ENCODE peak calls at places on chromosomes 6 and 20, in nine cellular contexts. One of them, this sample, is unnamed.

GRCh38 chr6:166877349-166877748 is 79.0 kb downstream of the RNASET2 start:
- DNase-seq in OCI-M1: no peak
- DNase-seq in LoVo: no peak
- DNase-seq in body of pancreas: no peak
- DNase-seq in epithelial cell of esophagus: no peak
- DNase-seq in AG04450: no peak
- DNase-seq in dermis microvascular lymphatic vessel endothelial cell: no peak
- DNase-seq in ELR: no peak
- DNase-seq in H4: no peak
- DNase-seq in this sample: no peak

GRCh38 chr6:152575621-152576150 is 61.5 kb downstream of the SYNE1 start:
- DNase-seq in LoVo: no peak
- DNase-seq in epithelial cell of esophagus: peak
- DNase-seq in ELR: no peak
- DNase-seq in OCI-M1: no peak
- DNase-seq in H4: peak
- DNase-seq in dermis microvascular lymphatic vessel endothelial cell: no peak
- DNase-seq in AG04450: no peak
- DNase-seq in body of pancreas: no peak
- DNase-seq in this sample: peak

GRCh38 chr6:2103644-2104523 is 141.5 kb downstream of the GMDS start:
- DNase-seq in LoVo: peak
- DNase-seq in epithelial cell of esophagus: peak
- DNase-seq in ELR: peak
- DNase-seq in body of pancreas: peak
- DNase-seq in OCI-M1: peak
- DNase-seq in H4: peak
- DNase-seq in dermis microvascular lymphatic vessel endothelial cell: peak
- DNase-seq in AG04450: no peak
- DNase-seq in this sample: peak

GRCh38 chr6:7542065-7542877 is 800 bp downstream of the DSP start:
- DNase-seq in H4: no peak
- DNase-seq in OCI-M1: no peak
- DNase-seq in LoVo: no peak
- DNase-seq in epithelial cell of esophagus: no peak
- DNase-seq in body of pancreas: peak
- DNase-seq in dermis microvascular lymphatic vessel endothelial cell: no peak
- DNase-seq in ELR: peak
- DNase-seq in AG04450: no peak
- DNase-seq in this sample: peak

GRCh38 chr20:40953856-40954255 is 74.8 kb upstream of the TOP1 start:
- DNase-seq in AG04450: no peak
- DNase-seq in OCI-M1: no peak
- DNase-seq in dermis microvascular lymphatic vessel endothelial cell: no peak
- DNase-seq in body of pancreas: no peak
- DNase-seq in LoVo: no peak
- DNase-seq in epithelial cell of esophagus: no peak
- DNase-seq in H4: no peak
- DNase-seq in ELR: peak
- DNase-seq in this sample: no peak

GRCh38 chr6:24927985-24928735 is 7.6 kb downstream of the RIPOR2 start:
- DNase-seq in H4: no peak
- DNase-seq in epithelial cell of esophagus: no peak
- DNase-seq in body of pancreas: no peak
- DNase-seq in AG04450: peak
- DNase-seq in ELR: peak
- DNase-seq in OCI-M1: no peak
- DNase-seq in dermis microvascular lymphatic vessel endothelial cell: no peak
- DNase-seq in LoVo: no peak
- DNase-seq in this sample: peak

GRCh38 chr6:33313105-33313708 is 671 bp downstream of the TAPBP start:
- DNase-seq in AG04450: no peak
- DNase-seq in H4: peak
- DNase-seq in LoVo: no peak
- DNase-seq in body of pancreas: peak
- DNase-seq in ELR: peak
- DNase-seq in OCI-M1: peak
- DNase-seq in epithelial cell of esophagus: no peak
- DNase-seq in dermis microvascular lymphatic vessel endothelial cell: no peak
- DNase-seq in this sample: peak

GRCh38 chr6:123901441-123901840 is 97.8 kb downstream of the NKAIN2 start:
- DNase-seq in AG04450: no peak
- DNase-seq in epithelial cell of esophagus: no peak
- DNase-seq in LoVo: no peak
- DNase-seq in H4: no peak
- DNase-seq in OCI-M1: no peak
- DNase-seq in body of pancreas: no peak
- DNase-seq in dermis microvascular lymphatic vessel endothelial cell: no peak
- DNase-seq in ELR: no peak
- DNase-seq in this sample: no peak

GRCh38 chr20:20498081-20498861 is 130.4 kb downstream of the INSM1 start:
- DNase-seq in ELR: no peak
- DNase-seq in dermis microvascular lymphatic vessel endothelial cell: no peak
- DNase-seq in AG04450: no peak
- DNase-seq in epithelial cell of esophagus: no peak
- DNase-seq in body of pancreas: no peak
- DNase-seq in H4: no peak
- DNase-seq in LoVo: no peak
- DNase-seq in OCI-M1: no peak
- DNase-seq in this sample: no peak

GRCh38 chr6:168136622-168137021 is 57.6 kb upstream of the FRMD1 start:
- DNase-seq in AG04450: no peak
- DNase-seq in ELR: no peak
- DNase-seq in body of pancreas: no peak
- DNase-seq in H4: no peak
- DNase-seq in LoVo: no peak
- DNase-seq in OCI-M1: no peak
- DNase-seq in dermis microvascular lymphatic vessel endothelial cell: no peak
- DNase-seq in epithelial cell of esophagus: no peak
- DNase-seq in this sample: no peak

GRCh38 chr6:126228001-126228791 is 111.7 kb upstream of the CENPW start:
- DNase-seq in dermis microvascular lymphatic vessel endothelial cell: no peak
- DNase-seq in epithelial cell of esophagus: no peak
- DNase-seq in body of pancreas: no peak
- DNase-seq in ELR: no peak
- DNase-seq in H4: no peak
- DNase-seq in AG04450: no peak
- DNase-seq in LoVo: no peak
- DNase-seq in OCI-M1: no peak
- DNase-seq in this sample: no peak

GRCh38 chr6:112268011-112268410 is 13.6 kb upstream of the LAMA4 start:
- DNase-seq in ELR: no peak
- DNase-seq in OCI-M1: no peak
- DNase-seq in epithelial cell of esophagus: no peak
- DNase-seq in H4: no peak
- DNase-seq in dermis microvascular lymphatic vessel endothelial cell: no peak
- DNase-seq in LoVo: no peak
- DNase-seq in AG04450: no peak
- DNase-seq in body of pancreas: no peak
- DNase-seq in this sample: no peak

GRCh38 chr6:85490516-85491248 is 40.8 kb downstream of the NT5E start:
- DNase-seq in OCI-M1: no peak
- DNase-seq in LoVo: peak
- DNase-seq in ELR: peak
- DNase-seq in body of pancreas: no peak
- DNase-seq in H4: no peak
- DNase-seq in epithelial cell of esophagus: peak
- DNase-seq in dermis microvascular lymphatic vessel endothelial cell: no peak
- DNase-seq in AG04450: no peak
- DNase-seq in this sample: peak

GRCh38 chr20:52493177-52493711 is 301.7 kb upstream of the ZFP64 start:
- DNase-seq in ELR: peak
- DNase-seq in epithelial cell of esophagus: peak
- DNase-seq in OCI-M1: peak
- DNase-seq in body of pancreas: peak
- DNase-seq in H4: peak
- DNase-seq in dermis microvascular lymphatic vessel endothelial cell: peak
- DNase-seq in LoVo: peak
- DNase-seq in AG04450: no peak
- DNase-seq in this sample: no peak

GRCh38 chr20:2006452-2007381 is 12.9 kb upstream of the PDYN start:
- DNase-seq in dermis microvascular lymphatic vessel endothelial cell: no peak
- DNase-seq in LoVo: no peak
- DNase-seq in H4: no peak
- DNase-seq in AG04450: peak
- DNase-seq in body of pancreas: no peak
- DNase-seq in ELR: peak
- DNase-seq in OCI-M1: peak
- DNase-seq in epithelial cell of esophagus: peak
- DNase-seq in this sample: peak

GRCh38 chr20:41049451-41049850 is 20.8 kb downstream of the TOP1 start:
- DNase-seq in AG04450: no peak
- DNase-seq in epithelial cell of esophagus: no peak
- DNase-seq in body of pancreas: no peak
- DNase-seq in H4: no peak
- DNase-seq in ELR: no peak
- DNase-seq in dermis microvascular lymphatic vessel endothelial cell: no peak
- DNase-seq in LoVo: no peak
- DNase-seq in OCI-M1: no peak
- DNase-seq in this sample: no peak

GRCh38 chr20:36370991-36371390 is 64.9 kb downstream of the DLGAP4 start:
- DNase-seq in H4: no peak
- DNase-seq in body of pancreas: no peak
- DNase-seq in ELR: no peak
- DNase-seq in LoVo: no peak
- DNase-seq in epithelial cell of esophagus: no peak
- DNase-seq in dermis microvascular lymphatic vessel endothelial cell: no peak
- DNase-seq in AG04450: no peak
- DNase-seq in OCI-M1: no peak
- DNase-seq in this sample: no peak

GRCh38 chr6:34990971-34991560 is 102.0 kb downstream of the ANKS1A start:
- DNase-seq in AG04450: peak
- DNase-seq in OCI-M1: no peak
- DNase-seq in dermis microvascular lymphatic vessel endothelial cell: no peak
- DNase-seq in body of pancreas: no peak
- DNase-seq in ELR: peak
- DNase-seq in epithelial cell of esophagus: peak
- DNase-seq in LoVo: no peak
- DNase-seq in H4: no peak
- DNase-seq in this sample: peak

GRCh38 chr20:24995741-24996448 is 3.3 kb upstream of the APMAP start:
- DNase-seq in ELR: peak
- DNase-seq in body of pancreas: no peak
- DNase-seq in LoVo: no peak
- DNase-seq in H4: no peak
- DNase-seq in epithelial cell of esophagus: peak
- DNase-seq in OCI-M1: no peak
- DNase-seq in dermis microvascular lymphatic vessel endothelial cell: no peak
- DNase-seq in AG04450: no peak
- DNase-seq in this sample: no peak

GRCh38 chr6:40188931-40189330 is 254.7 kb upstream of the MOCS1 start:
- DNase-seq in epithelial cell of esophagus: no peak
- DNase-seq in OCI-M1: no peak
- DNase-seq in AG04450: no peak
- DNase-seq in body of pancreas: no peak
- DNase-seq in ELR: no peak
- DNase-seq in dermis microvascular lymphatic vessel endothelial cell: no peak
- DNase-seq in H4: no peak
- DNase-seq in LoVo: no peak
- DNase-seq in this sample: no peak

GRCh38 chr6:157597461-157598312 is 216.7 kb downstream of the ZDHHC14 start:
- DNase-seq in epithelial cell of esophagus: peak
- DNase-seq in dermis microvascular lymphatic vessel endothelial cell: peak
- DNase-seq in OCI-M1: peak
- DNase-seq in H4: peak
- DNase-seq in ELR: peak
- DNase-seq in AG04450: no peak
- DNase-seq in LoVo: peak
- DNase-seq in body of pancreas: peak
- DNase-seq in this sample: peak

GRCh38 chr6:2653369-2654032 is 97.2 kb downstream of the MYLK4 start:
- DNase-seq in dermis microvascular lymphatic vessel endothelial cell: no peak
- DNase-seq in ELR: no peak
- DNase-seq in epithelial cell of esophagus: no peak
- DNase-seq in OCI-M1: no peak
- DNase-seq in H4: no peak
- DNase-seq in AG04450: no peak
- DNase-seq in LoVo: no peak
- DNase-seq in body of pancreas: no peak
- DNase-seq in this sample: no peak

GRCh38 chr6:100665041-100665380 is 200.3 kb upstream of the SIM1 start:
- DNase-seq in dermis microvascular lymphatic vessel endothelial cell: no peak
- DNase-seq in OCI-M1: peak
- DNase-seq in H4: no peak
- DNase-seq in ELR: no peak
- DNase-seq in LoVo: no peak
- DNase-seq in epithelial cell of esophagus: no peak
- DNase-seq in body of pancreas: no peak
- DNase-seq in AG04450: no peak
- DNase-seq in this sample: no peak

GRCh38 chr20:53677447-53678314 is 84.0 kb upstream of the ZNF217 start:
- DNase-seq in epithelial cell of esophagus: no peak
- DNase-seq in OCI-M1: peak
- DNase-seq in dermis microvascular lymphatic vessel endothelial cell: no peak
- DNase-seq in LoVo: no peak
- DNase-seq in ELR: no peak
- DNase-seq in body of pancreas: peak
- DNase-seq in H4: no peak
- DNase-seq in AG04450: no peak
- DNase-seq in this sample: peak

GRCh38 chr6:110181131-110182027 is 1.2 kb downstream of the CDC40 start:
- DNase-seq in OCI-M1: peak
- DNase-seq in ELR: peak
- DNase-seq in AG04450: no peak
- DNase-seq in body of pancreas: no peak
- DNase-seq in LoVo: no peak
- DNase-seq in dermis microvascular lymphatic vessel endothelial cell: no peak
- DNase-seq in H4: no peak
- DNase-seq in epithelial cell of esophagus: peak
- DNase-seq in this sample: no peak

GRCh38 chr6:112485813-112486212 is 138.7 kb downstream of the RFPL4B start:
- DNase-seq in LoVo: no peak
- DNase-seq in body of pancreas: no peak
- DNase-seq in dermis microvascular lymphatic vessel endothelial cell: no peak
- DNase-seq in OCI-M1: no peak
- DNase-seq in ELR: peak
- DNase-seq in epithelial cell of esophagus: no peak
- DNase-seq in H4: no peak
- DNase-seq in AG04450: no peak
- DNase-seq in this sample: no peak

GRCh38 chr20:62557999-62558408 is 82.2 kb upstream of the GATA5 start:
- DNase-seq in LoVo: no peak
- DNase-seq in epithelial cell of esophagus: no peak
- DNase-seq in dermis microvascular lymphatic vessel endothelial cell: no peak
- DNase-seq in H4: no peak
- DNase-seq in ELR: no peak
- DNase-seq in AG04450: no peak
- DNase-seq in OCI-M1: no peak
- DNase-seq in body of pancreas: no peak
- DNase-seq in this sample: no peak